ENCODE peak calls at places on chromosomes 12 and 14, in six cellular contexts. A is HepG2, T is K562, G is endothelial cell of umbilical vein, F is H1, R is HCT116. L is an unnamed sample.

GRCh38 chr12:71938728-71939385 is at the start of gene TPH2:
- DNase-seq in F (peak; percentile 74), A (peak; percentile 59), R (peak; percentile 31), T (peak; percentile 84), G (peak; percentile 83), L (peak; percentile 56)

GRCh38 chr12:132561784-132562156 is 48.6 kb downstream of the LRCOL1 start:
- DNase-seq in F (no peak), T (peak; percentile 39), G (no peak), R (no peak), A (no peak), L (no peak)

GRCh38 chr14:89955418-89956293 is at the start of gene TDP1:
- DNase-seq in R (peak; percentile 91), A (peak; percentile 91), F (peak; percentile 90), T (peak; percentile 95), G (peak; percentile 96), L (peak; percentile 57)

GRCh38 chr12:92007787-92008186 is 137.9 kb downstream of the BTG1 start:
- DNase-seq in F (no peak), A (no peak), T (no peak), R (no peak), G (no peak), L (no peak)

GRCh38 chr12:105843989-105844768 is 294.6 kb downstream of the NUAK1 start:
- DNase-seq in F (no peak), R (no peak), T (peak; percentile 6), A (no peak), G (no peak), L (no peak)

GRCh38 chr12:263574-263973 is 938 bp upstream of the SLC6A13 start:
- DNase-seq in R (no peak), G (no peak), F (no peak), T (no peak), A (no peak), L (no peak)

GRCh38 chr12:27179399-27180214 is 64.5 kb upstream of the STK38L start:
- DNase-seq in G (peak; percentile 89), T (no peak), F (no peak), R (peak; percentile 74), A (peak; percentile 25), L (no peak)

GRCh38 chr12:14394317-14395058 is 29.0 kb downstream of the ATF7IP start:
- DNase-seq in F (no peak), G (peak; percentile 63), R (peak; percentile 79), T (peak; percentile 81), A (peak; percentile 69), L (peak; percentile 93)

GRCh38 chr12:92912052-92912451 is 17.0 kb downstream of the EEA1 start:
- DNase-seq in R (no peak), A (no peak), T (no peak), F (no peak), G (no peak), L (no peak)

GRCh38 chr14:53054457-53054856 is 98.7 kb downstream of the DDHD1 start:
- DNase-seq in F (no peak), T (no peak), A (no peak), G (no peak), R (no peak), L (no peak)

GRCh38 chr14:76126066-76126465 is 25.7 kb upstream of the GPATCH2L start:
- DNase-seq in R (no peak), F (no peak), T (no peak), G (no peak), A (no peak), L (no peak)

GRCh38 chr14:53630336-53630735 is 326.3 kb downstream of the BMP4 start:
- DNase-seq in R (no peak), G (peak; percentile 49), A (no peak), F (no peak), T (no peak), L (peak; percentile 52)

GRCh38 chr14:77649326-77649725 is 32.9 kb upstream of the SPTLC2 start:
- DNase-seq in A (no peak), R (no peak), T (no peak), G (no peak), F (no peak), L (no peak)

GRCh38 chr14:50222061-50222613 is 9.2 kb downstream of the SOS2 start:
- DNase-seq in F (no peak), R (no peak), T (no peak), A (no peak), G (no peak), L (no peak)

GRCh38 chr12:46811185-46811584 is 14.6 kb downstream of the SLC38A4 start:
- DNase-seq in A (no peak), F (no peak), G (no peak), T (no peak), R (no peak), L (no peak)

GRCh38 chr12:69885656-69886055 is 60.6 kb downstream of the MYRFL start:
- DNase-seq in G (no peak), T (no peak), F (no peak), A (no peak), R (no peak), L (no peak)

GRCh38 chr12:127126260-127126628 is 1140.7 kb upstream of the TMEM132C start:
- DNase-seq in F (no peak), G (no peak), A (no peak), R (no peak), T (no peak), L (no peak)

GRCh38 chr14:101499513-101499912 is 61.8 kb upstream of the DIO3 start:
- DNase-seq in F (no peak), G (no peak), A (no peak), R (no peak), T (no peak), L (no peak)
- H3K9ac ChIP-seq in F (no peak overlapping the region), G (no peak overlapping the region), A (no peak overlapping the region), R (no peak overlapping the region), T (no peak overlapping the region), L (no peak overlapping the region)

DNA sequence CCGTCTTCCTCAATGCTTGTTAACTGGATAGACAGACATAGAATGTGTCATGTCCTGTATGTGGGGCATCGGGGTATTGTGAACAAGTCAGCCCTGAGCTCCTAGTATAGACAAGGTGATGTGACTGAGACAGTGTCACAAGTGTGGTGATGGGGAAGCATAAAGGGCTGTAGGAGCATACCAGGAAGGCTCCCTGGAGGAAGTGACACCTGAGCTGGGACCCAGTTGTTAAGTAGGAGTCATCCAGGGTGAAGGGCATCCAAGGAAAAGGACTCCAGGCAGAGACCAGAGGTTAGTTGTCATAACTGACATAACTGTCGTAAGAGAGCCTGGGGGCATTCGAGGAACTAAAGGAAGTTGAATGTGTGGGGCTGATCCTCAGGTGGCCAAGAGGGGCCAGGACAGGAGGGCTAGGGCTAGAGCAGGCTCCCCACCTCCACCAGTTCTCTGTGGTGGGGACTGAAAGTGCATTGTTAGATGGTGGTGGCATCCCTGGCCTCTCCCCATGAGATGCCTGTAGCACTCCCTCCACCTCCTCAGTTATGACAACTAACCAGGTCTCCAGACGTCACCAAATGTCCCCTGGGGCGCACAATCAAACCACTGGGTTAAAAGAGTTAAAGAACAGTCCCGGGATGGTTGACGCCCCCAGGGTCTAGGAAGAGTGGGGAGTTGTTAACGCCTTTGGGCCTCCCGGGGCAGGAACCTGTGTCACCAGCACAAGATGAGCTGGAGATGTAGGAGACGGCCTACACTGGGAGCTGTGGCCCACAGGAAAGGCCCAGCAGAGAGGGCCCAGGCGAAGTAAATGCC is 2.4 kb downstream of the FICD start:
- DNase-seq in R (no peak), T (no peak), F (no peak), G (no peak), A (no peak), L (no peak)
- TF ChIP-seq POLR2AphosphoS5 in R (no peak), T (no peak), F (no peak), G (no peak), A (no peak), L (no peak)

GRCh38 chr14:70664698-70665447 is 23.2 kb downstream of the TTC9 start:
- DNase-seq in G (no peak), T (no peak), F (no peak), R (no peak), A (no peak), L (no peak)
- H3K9ac ChIP-seq in G (no peak overlapping the region), T (no peak overlapping the region), F (no peak overlapping the region), R (peak overlapping the region; percentile 52), A (no peak overlapping the region), L (no peak overlapping the region)

DNA sequence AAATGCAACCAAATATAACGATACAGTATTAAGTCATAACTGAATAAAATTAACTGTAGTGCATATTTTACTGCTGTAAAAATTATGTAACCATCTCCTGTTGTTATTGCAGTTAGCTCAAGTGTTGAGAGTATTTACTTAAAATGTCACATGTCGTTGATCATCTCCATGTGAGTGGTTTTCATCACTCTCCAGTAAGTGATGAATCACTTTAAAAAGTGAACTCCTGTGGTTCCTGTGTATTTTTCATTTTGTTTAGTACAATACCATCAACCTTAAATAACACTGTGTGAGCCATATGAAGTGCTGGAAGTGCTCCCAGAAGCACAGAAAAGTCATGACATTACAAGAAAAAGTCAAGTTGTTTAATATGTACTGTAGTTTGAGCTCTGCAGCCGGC is 104.7 kb upstream of the SLCO1B1 start:
- DNase-seq in F (no peak), G (no peak), R (no peak), A (no peak), T (no peak), L (no peak)
- TF ChIP-seq POLR2AphosphoS5 in F (no peak), G (no peak), R (no peak), A (no peak), T (no peak), L (no peak)

DNA sequence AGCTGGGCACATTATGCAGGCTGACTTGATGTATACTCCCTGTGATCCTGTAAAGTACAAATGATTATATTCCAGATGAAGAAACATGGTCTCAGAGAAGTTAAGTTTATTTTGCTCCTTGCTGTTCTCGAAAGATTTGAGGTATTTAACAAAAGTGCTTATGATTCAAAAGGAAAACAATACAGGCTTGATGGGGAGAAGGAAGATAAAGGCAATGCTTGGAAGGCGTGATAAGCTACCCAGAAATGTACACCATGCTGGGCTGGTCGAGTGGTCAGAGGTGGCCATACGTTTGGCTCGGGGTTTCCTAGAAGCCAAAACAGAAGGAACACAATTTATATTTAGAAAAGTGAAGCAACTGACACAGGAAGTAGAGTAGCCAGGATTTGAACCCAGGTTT is 201.0 kb downstream of the KTN1 start:
- DNase-seq in A (no peak), R (no peak), T (peak; percentile 53), G (peak; percentile 60), F (no peak), L (no peak)
- H3K9ac ChIP-seq in A (no peak overlapping the region), R (no peak overlapping the region), T (no peak overlapping the region), G (peak overlapping the region; percentile 21), F (no peak overlapping the region), L (no peak overlapping the region)

DNA sequence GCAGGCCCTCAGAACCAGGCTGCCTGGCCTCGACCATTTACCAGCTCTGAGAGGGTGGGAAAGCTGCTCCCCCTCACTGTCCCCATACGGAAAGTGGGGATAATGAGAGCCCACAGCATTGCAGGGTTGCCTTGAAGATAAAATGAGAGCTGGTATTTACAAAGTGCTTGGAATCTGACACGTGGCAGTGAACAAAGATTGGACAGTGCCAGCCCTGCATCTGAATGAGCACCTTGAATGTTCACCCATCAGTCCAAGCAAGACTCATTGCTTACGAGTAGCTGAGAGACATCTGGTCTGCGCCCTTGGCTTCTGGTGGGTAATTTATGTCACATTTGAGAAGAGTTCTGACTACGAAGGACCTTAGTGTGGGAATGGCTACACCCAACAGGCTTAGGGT is 67.5 kb downstream of the CLMN start:
- DNase-seq in T (no peak), R (no peak), G (no peak), A (no peak), F (no peak), L (no peak)
- TF ChIP-seq POLR2AphosphoS5 in T (no peak), R (no peak), G (no peak), A (no peak), F (no peak), L (no peak)

L was measured in SK-N-MC.